ENCODE peak calls at places on chromosomes 4 and X, in six cellular contexts. T is HepG2, A is Panc1, L is upper lobe of left lung, R is HCT116, J is GM23338. I is an unnamed sample.

GRCh38 chr4:166989886-166990285 is 244.4 kb downstream of the SPOCK3 start:
- ATAC-seq in T (no peak), A (no peak), L (no peak), R (no peak), J (no peak), I (no peak)

GRCh38 chr4:69096810-69097209 is 536 bp downstream of the UGT2B7 start:
- ATAC-seq in T (no peak), A (no peak), L (no peak), R (no peak), J (no peak), I (no peak)

GRCh38 chrX:50167366-50167765 is 33.4 kb downstream of the AKAP4 start:
- ATAC-seq in T (no peak), A (no peak), L (peak), R (no peak), J (no peak), I (no peak)

GRCh38 chrX:84715315-84715714 is 213.1 kb upstream of the HDX start:
- ATAC-seq in T (no peak), A (no peak), L (no peak), R (no peak), J (no peak), I (no peak)

GRCh38 chrX:43141885-43142284 is 363.9 kb upstream of the PPP1R2C start:
- ATAC-seq in T (no peak), A (no peak), L (no peak), R (no peak), J (no peak), I (no peak)

GRCh38 chr4:11428161-11428700 is 463 bp downstream of the HS3ST1 start:
- ATAC-seq in T (no peak), A (no peak), L (peak), R (peak), J (peak), I (no peak)

GRCh38 chr4:6189511-6189910 is 10.8 kb downstream of the JAKMIP1 start:
- ATAC-seq in T (no peak), A (no peak), L (peak), R (no peak), J (peak), I (no peak)

GRCh38 chr4:2040391-2041233 is 18.5 kb upstream of the NAT8L start:
- ATAC-seq in T (no peak), A (peak), L (no peak), R (no peak), J (peak), I (no peak)

GRCh38 chr4:188132232-188132631 is 7.0 kb upstream of the TRIML1 start:
- ATAC-seq in T (no peak), A (no peak), L (no peak), R (no peak), J (no peak), I (no peak)

GRCh38 chr4:1160351-1160750 is 12.0 kb downstream of the SPON2 start:
- ATAC-seq in T (no peak), A (no peak), L (no peak), R (no peak), J (no peak), I (no peak)

GRCh38 chr4:159221280-159221679 is 118.4 kb downstream of the RAPGEF2 start:
- ATAC-seq in T (no peak), A (no peak), L (no peak), R (no peak), J (no peak), I (no peak)

GRCh38 chr4:104418313-104418712 is 76.4 kb downstream of the CXXC4 start:
- ATAC-seq in T (no peak), A (no peak), L (no peak), R (no peak), J (no peak), I (no peak)

GRCh38 chrX:49106930-49107329 is 16.6 kb downstream of the GPKOW start:
- ATAC-seq in T (peak), A (peak), L (peak), R (peak), J (peak), I (peak)

GRCh38 chrX:48910926-48911406 is 480 bp downstream of the SLC35A2 start:
- ATAC-seq in T (no peak), A (no peak), L (no peak), R (no peak), J (peak), I (no peak)

GRCh38 chr4:177348348-177348747 is 38.7 kb downstream of the NEIL3 start:
- ATAC-seq in T (no peak), A (no peak), L (no peak), R (no peak), J (no peak), I (no peak)

GRCh38 chr4:87033902-87034301 is 99.1 kb downstream of the AFF1 start:
- ATAC-seq in T (peak), A (no peak), L (no peak), R (peak), J (peak), I (no peak)

GRCh38 chr4:104351696-104352095 is 143.0 kb downstream of the CXXC4 start:
- ATAC-seq in T (no peak), A (no peak), L (no peak), R (no peak), J (no peak), I (no peak)

GRCh38 chrX:106952089-106952488 is 31.9 kb downstream of the CLDN2 start:
- ATAC-seq in T (no peak), A (no peak), L (no peak), R (no peak), J (no peak), I (no peak)

GRCh38 chrX:150983526-150984163 is 510 bp downstream of the HMGB3 start:
- ATAC-seq in T (no peak), A (peak), L (no peak), R (peak), J (no peak), I (no peak)

GRCh38 chrX:13074297-13075262 is 30.2 kb upstream of the FAM9C start:
- ATAC-seq in T (no peak), A (no peak), L (no peak), R (no peak), J (no peak), I (no peak)

DNA sequence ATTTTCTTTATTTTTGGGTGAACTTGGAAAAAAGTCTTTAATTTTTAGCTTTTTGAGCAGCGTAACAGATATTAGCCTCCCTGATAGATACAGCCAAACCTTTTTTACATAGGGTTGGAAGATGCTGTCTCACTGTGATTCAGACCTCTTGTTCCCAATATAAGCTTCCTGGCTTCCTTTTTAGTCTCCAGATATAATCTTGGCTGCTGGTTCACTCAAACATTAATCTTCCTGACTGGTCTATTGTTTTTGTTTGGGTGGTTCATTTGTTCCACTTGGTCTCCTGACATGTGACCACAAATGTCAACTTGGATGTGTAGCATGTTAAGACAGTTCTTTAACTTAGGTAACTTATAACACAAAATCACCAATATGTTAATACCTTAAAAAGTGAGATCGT is 23.0 kb downstream of the RPA4 start:
- ATAC-seq in T (no peak), A (no peak), L (no peak), R (no peak), J (no peak), I (no peak)
- TF ChIP-seq POLR2AphosphoS5 in T (no peak), A (no peak), L (no peak), R (no peak), J (no peak), I (no peak)

GRCh38 chr4:139732991-139733555 is 67.5 kb downstream of the MGST2 start:
- ATAC-seq in T (no peak), A (no peak), L (no peak), R (no peak), J (no peak), I (no peak)

GRCh38 chr4:139734875-139735380 is 69.3 kb downstream of the MGST2 start:
- ATAC-seq in T (peak), A (peak), L (peak), R (no peak), J (peak), I (peak)

GRCh38 chr4:139735381-139736256 is 70.0 kb downstream of the MGST2 start:
- ATAC-seq in T (no peak), A (no peak), L (no peak), R (no peak), J (peak), I (no peak)

GRCh38 chr4:139736257-139736626 is 70.6 kb downstream of the MGST2 start:
- ATAC-seq in T (no peak), A (no peak), L (no peak), R (no peak), J (peak), I (no peak)

GRCh38 chr4:139734201-139734874 is 68.7 kb downstream of the MGST2 start:
- ATAC-seq in T (no peak), A (peak), L (peak), R (no peak), J (no peak), I (peak)
- H3K4me3 ChIP-seq in T (no peak), A (peak), L (peak), R (no peak), J (peak), I (peak)

GRCh38 chr4:46889410-46889809 is 19.6 kb downstream of the COX7B2 start:
- ATAC-seq in T (peak), A (no peak), L (no peak), R (no peak), J (no peak), I (no peak)

DNA sequence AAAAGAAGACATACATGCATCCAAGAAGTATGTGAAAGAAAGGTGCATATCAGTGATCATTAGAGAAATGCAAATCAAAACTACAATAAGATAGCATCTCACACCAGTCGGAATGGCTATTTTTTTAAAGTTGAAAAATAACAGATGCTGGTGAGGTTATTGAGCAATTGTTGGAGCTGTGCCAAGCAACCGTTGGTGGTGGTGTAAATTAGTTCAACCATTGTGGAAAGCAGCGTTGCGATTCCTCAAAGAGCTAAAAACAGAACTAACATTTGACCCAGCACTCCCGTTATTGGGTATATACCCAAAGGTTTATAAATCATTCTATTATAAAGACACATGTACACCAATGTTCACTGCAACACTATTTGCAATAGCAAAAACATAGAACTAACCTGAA is 14.2 kb downstream of the COX7B2 start:
- ATAC-seq in T (no peak), A (no peak), L (no peak), R (no peak), J (no peak), I (no peak)
- TF ChIP-seq POLR2AphosphoS5 in T (no peak), A (no peak), L (no peak), R (no peak), J (no peak), I (no peak)

DNA sequence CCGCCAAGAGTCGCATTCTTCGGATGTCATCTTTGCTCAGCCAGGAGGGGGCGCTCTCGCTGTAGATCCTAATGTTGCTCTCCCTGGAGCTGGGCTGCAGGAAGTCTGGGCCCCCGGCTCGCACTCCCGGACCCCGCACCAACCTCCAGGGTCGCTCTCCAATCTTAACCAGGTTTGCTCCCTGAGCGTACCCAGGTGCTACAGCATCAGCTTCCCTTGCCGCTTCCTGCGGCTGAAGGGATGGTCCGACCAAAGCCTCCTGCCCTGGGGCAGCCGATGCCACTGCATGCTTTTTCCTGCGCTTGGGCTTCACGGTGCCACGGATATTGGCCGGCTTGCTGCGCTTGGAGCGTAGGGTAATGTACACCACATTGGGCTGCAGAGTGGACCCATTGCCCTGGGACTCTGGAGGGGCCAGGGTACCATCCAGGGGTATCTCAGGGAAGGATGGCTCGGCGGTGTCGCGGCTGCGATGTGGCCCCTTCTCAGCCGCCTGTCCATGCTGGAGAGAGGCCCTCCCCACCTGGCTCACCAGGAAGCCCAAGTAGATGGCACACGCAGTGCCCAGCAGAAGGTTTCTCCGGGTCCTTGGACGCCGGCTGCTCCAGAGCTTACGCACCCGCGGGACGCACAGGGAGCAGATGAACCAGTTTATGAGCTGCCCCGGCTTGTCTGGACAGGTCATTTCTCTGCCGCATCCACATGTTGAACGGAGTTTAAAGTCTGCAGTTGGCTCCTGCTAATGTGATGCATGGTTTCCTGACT is 2.0 kb downstream of the GASK1B start:
- ATAC-seq in T (peak), A (no peak), L (peak), R (peak), J (no peak), I (peak)
- H3K4me3 ChIP-seq in T (peak), A (no peak), L (peak), R (no peak), J (no peak), I (peak)

DNA sequence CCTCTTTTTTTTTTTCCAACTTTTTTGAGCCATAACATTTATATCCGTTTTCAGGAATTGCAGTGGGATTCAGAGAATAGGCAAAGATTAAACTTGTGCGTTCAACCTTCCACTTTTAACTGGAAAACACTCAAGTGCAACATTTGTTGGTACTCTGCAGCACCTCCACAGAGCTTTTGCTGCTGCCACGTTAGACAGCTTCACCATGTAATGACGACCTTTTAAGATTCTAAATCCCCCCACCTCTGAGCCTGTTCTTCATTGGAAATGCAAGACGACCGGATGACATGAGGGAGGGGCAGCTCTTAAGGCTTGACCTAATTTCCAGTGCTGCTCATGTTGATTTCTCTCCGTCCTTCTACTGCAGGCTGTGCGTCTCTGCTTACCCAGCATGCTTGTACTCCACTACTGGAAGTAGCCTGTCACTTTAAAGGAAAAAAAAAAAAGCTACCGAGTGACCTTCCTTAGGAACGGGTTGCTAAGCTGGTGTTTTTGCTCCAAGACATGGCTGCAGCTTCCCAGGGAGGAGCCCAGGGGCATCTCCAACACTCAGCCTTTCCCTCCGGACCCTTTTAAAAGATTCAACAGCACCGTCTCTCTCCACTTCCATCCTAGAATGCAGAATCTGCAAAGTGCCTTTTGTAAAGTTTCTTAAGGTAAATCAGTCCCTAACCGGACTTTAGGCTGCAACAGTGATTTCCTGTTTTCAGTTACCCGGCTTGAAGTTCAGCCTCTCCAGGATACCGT is at the start of gene CC2D2A:
- ATAC-seq in T (peak), A (no peak), L (peak), R (no peak), J (peak), I (peak)
- TF ChIP-seq POLR2AphosphoS5 in T (no peak), A (no peak), L (no peak), R (no peak), J (no peak), I (no peak)

DNA sequence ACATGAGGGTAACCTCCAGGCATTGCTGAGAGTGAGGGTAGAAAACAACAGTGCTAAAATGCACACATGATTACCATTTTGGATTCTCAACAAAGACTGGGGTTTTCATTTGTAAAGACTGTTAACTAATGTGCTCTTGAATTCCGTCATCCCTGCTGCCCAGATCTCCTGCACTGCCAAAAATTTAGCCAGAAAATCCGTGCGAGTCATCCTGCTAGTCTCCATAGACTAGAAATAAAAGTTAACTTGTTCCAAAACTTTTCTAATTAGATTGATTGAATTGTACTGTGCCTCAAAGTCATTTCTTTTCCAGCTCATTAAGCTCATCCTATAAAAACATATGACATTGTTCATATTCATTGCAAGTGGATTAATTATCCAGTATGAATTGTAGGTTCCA is 99.8 kb downstream of the ARSF start:
- ATAC-seq in T (no peak), A (no peak), L (no peak), R (no peak), J (no peak), I (no peak)
- H3K4me3 ChIP-seq in T (no peak), A (no peak), L (no peak), R (no peak), J (no peak), I (no peak)

DNA sequence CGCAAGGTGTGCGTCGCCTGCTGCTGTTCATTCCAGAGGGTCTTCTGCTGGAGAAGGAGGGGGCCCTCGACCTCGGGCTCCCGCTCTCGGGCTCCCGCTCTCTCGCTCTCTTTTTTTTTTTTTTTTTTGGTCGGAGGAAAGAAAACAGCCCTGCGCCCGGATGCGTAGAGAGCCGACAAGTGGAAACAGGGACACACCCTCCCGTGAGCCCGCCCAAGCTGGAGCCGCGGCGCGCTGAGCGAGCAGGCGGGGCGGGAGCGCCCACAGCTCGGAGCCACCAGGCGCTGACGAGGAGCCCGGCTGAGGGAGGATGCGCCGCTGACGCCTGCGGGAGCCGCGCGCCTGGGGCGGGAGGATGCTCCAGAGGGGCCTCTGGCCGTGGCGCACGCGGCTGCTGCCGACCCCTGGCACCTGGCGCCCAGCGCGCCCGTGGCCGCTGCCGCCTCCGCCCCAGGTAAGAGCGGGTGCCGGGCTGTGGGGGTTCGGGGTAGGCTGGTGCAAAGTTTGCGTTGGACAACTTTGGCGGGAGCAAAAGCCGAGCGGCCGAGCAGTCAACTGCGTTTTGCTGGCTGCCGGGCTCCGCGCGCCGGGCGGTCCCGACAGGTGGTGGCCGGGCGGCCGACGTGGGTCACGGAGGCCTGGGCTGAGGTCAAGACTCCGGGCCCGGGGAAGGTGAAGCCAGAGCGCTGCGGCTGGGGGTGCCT is at the start of gene MCUB:
- ATAC-seq in T (peak), A (peak), L (peak), R (peak), J (peak), I (peak)
- TF ChIP-seq POLR2AphosphoS5 in T (no peak), A (no peak), L (peak), R (peak), J (peak), I (peak)

GRCh38 chr4:73454920-73455319 is 18.9 kb downstream of the AFP start:
- ATAC-seq in T (no peak), A (no peak), L (no peak), R (no peak), J (no peak), I (no peak)

GRCh38 chr4:73453701-73454005 is 17.6 kb downstream of the AFP start:
- ATAC-seq in T (no peak), A (no peak), L (no peak), R (no peak), J (no peak), I (no peak)

GRCh38 chr4:73451978-73452747 is 16.1 kb downstream of the AFP start:
- ATAC-seq in T (peak), A (no peak), L (no peak), R (no peak), J (peak), I (no peak)

GRCh38 chr4:73451404-73451803 is 15.4 kb downstream of the AFP start:
- ATAC-seq in T (peak), A (no peak), L (no peak), R (no peak), J (peak), I (no peak)

GRCh38 chr4:73452953-73453700 is 17.1 kb downstream of the AFP start:
- ATAC-seq in T (peak), A (no peak), L (no peak), R (no peak), J (peak), I (no peak)
- H3K4me3 ChIP-seq in T (no peak), A (no peak), L (no peak), R (no peak), J (peak), I (no peak)